ENCODE peak calls at places on chromosomes 6 and 20, in nine cellular contexts. Q is IMR-90, K is MM.1S, T is neural progenitor cell, S is right cardiac atrium, Z is mucosa of descending colon, X is heart left ventricle, B is esophagus muscularis mucosa, E is ovary. L is an unnamed sample.

GRCh38 chr6:167795874-167796667 is 30.6 kb upstream of the AFDN start:
- DNase-seq in Q (no peak), K (no peak), T (no peak), S (peak; percentile 74), Z (peak; percentile 77), X (peak; percentile 77), B (peak; percentile 87), E (no peak), L (no peak)

GRCh38 chr20:5020760-5021159 is 19.4 kb upstream of the SLC23A2 start:
- DNase-seq in Q (no peak), K (no peak), T (no peak), S (no peak), Z (no peak), X (no peak), B (no peak), E (no peak), L (no peak)

GRCh38 chr6:159978291-159979135 is 9.6 kb downstream of the IGF2R start:
- DNase-seq in Q (no peak), K (peak; percentile 73), T (peak; percentile 16), S (no peak), Z (no peak), X (no peak), B (no peak), E (no peak), L (peak; percentile 67)

GRCh38 chr6:16059496-16059895 is 69.4 kb upstream of the MYLIP start:
- DNase-seq in Q (no peak), K (no peak), T (no peak), S (no peak), Z (no peak), X (no peak), B (no peak), E (no peak), L (no peak)

GRCh38 chr20:62043131-62043914 is 22.4 kb downstream of the TAF4 start:
- DNase-seq in Q (peak; percentile 34), K (no peak), T (no peak), S (no peak), Z (no peak), X (peak; percentile 11), B (no peak), E (peak; percentile 81), L (no peak)

GRCh38 chr20:64064145-64064698 is 1.2 kb downstream of the TCEA2 start:
- DNase-seq in Q (peak; percentile 32), K (no peak), T (no peak), S (no peak), Z (no peak), X (no peak), B (no peak), E (peak; percentile 72), L (peak; percentile 72)

GRCh38 chr6:131182991-131183425 is 47.7 kb downstream of the AKAP7 start:
- DNase-seq in Q (peak; percentile 56), K (no peak), T (peak; percentile 63), S (no peak), Z (peak; percentile 27), X (no peak), B (no peak), E (no peak), L (peak; percentile 38)

GRCh38 chr20:23128461-23129125 is 42.5 kb upstream of the CD93 start:
- DNase-seq in Q (no peak), K (no peak), T (no peak), S (peak; percentile 39), Z (no peak), X (no peak), B (no peak), E (no peak), L (no peak)

GRCh38 chr6:144314003-144314485 is 28.9 kb downstream of the UTRN start:
- DNase-seq in Q (peak; percentile 75), K (no peak), T (no peak), S (peak; percentile 85), Z (no peak), X (peak; percentile 75), B (no peak), E (peak; percentile 69), L (no peak)

GRCh38 chr20:62887147-62887859 is 25.7 kb upstream of the TCFL5 start:
- DNase-seq in Q (peak; percentile 96), K (no peak), T (no peak), S (peak; percentile 63), Z (peak; percentile 73), X (no peak), B (no peak), E (peak; percentile 65), L (peak; percentile 39)

GRCh38 chr6:77403424-77403823 is 59.9 kb downstream of the HTR1B start:
- DNase-seq in Q (peak; percentile 55), K (no peak), T (no peak), S (no peak), Z (no peak), X (no peak), B (no peak), E (no peak), L (peak; percentile 5)

GRCh38 chr20:62670998-62671397 is 28.7 kb downstream of the SLCO4A1 start:
- DNase-seq in Q (no peak), K (no peak), T (no peak), S (no peak), Z (no peak), X (no peak), B (no peak), E (no peak), L (no peak)

GRCh38 chr6:64984947-64985346 is 722.1 kb downstream of the EYS start:
- DNase-seq in Q (no peak), K (no peak), T (no peak), S (no peak), Z (no peak), X (no peak), B (no peak), E (no peak), L (no peak)

GRCh38 chr6:150528648-150529285 is 70.9 kb upstream of the PLEKHG1 start:
- DNase-seq in Q (peak; percentile 1), K (no peak), T (peak; percentile 77), S (peak; percentile 76), Z (peak; percentile 39), X (peak; percentile 75), B (no peak), E (peak; percentile 63), L (no peak)

GRCh38 chr6:123527406-123527805 is 109.3 kb downstream of the TRDN start:
- DNase-seq in Q (no peak), K (no peak), T (no peak), S (no peak), Z (no peak), X (no peak), B (no peak), E (no peak), L (no peak)
- H3K4me1 ChIP-seq in Q (no peaks in the 10 kb centered on the region), K (peaks cover 7% of the 10 kb centered on the region), T (no peaks in the 10 kb centered on the region), S (peaks cover 1% of the 10 kb centered on the region), Z (no peaks in the 10 kb centered on the region), X (peaks cover 7% of the 10 kb centered on the region), B (no peaks in the 10 kb centered on the region), E (no peaks in the 10 kb centered on the region), L (no peaks in the 10 kb centered on the region)

GRCh38 chr6:54874349-54875048 is 27.9 kb downstream of the FAM83B start:
- DNase-seq in Q (no peak), K (no peak), T (no peak), S (no peak), Z (no peak), X (no peak), B (no peak), E (no peak), L (peak; percentile 92)

GRCh38 chr6:54875539-54875938 is 29.0 kb downstream of the FAM83B start:
- DNase-seq in Q (no peak), K (no peak), T (no peak), S (no peak), Z (no peak), X (no peak), B (no peak), E (no peak), L (no peak)

GRCh38 chr6:54876365-54876764 is 29.8 kb downstream of the FAM83B start:
- DNase-seq in Q (no peak), K (no peak), T (no peak), S (no peak), Z (peak; percentile 57), X (no peak), B (no peak), E (no peak), L (no peak)

GRCh38 chr6:54876871-54877270 is 30.3 kb downstream of the FAM83B start:
- DNase-seq in Q (no peak), K (no peak), T (no peak), S (no peak), Z (no peak), X (no peak), B (no peak), E (no peak), L (no peak)

DNA sequence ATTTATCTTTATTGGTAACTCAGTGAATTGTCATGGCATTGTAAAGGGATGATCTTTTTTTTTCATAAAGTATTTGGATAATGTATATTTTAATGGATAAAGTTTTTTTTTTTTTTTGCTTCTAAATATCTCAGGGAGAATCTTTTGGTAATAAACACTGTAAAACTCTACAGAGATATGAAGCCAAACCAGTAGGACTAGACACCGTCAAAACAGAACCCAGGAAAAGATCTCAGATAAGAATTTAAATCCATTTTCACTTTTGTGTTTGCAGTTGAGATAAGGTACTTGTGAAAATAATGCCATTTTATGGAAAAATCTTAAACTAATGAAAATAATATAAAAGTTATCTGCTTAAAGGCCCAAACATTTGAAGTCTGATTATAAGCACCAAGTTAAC is 27.0 kb downstream of the FAM83B start:
- DNase-seq in Q (no peak), K (no peak), T (no peak), S (no peak), Z (no peak), X (no peak), B (no peak), E (no peak), L (peak; percentile 17)
- H3K4me1 ChIP-seq in Q (no peaks in the 10 kb centered on the region), K (no peaks in the 10 kb centered on the region), T (no peaks in the 10 kb centered on the region), S (no peaks in the 10 kb centered on the region), Z (peaks cover 13% of the 10 kb centered on the region), X (no peaks in the 10 kb centered on the region), B (no peaks in the 10 kb centered on the region), E (no peaks in the 10 kb centered on the region), L (peaks cover 33% of the 10 kb centered on the region)

GRCh38 chr20:38133680-38134426 is 31.2 kb downstream of the TGM2 start:
- DNase-seq in Q (no peak), K (no peak), T (no peak), S (no peak), Z (no peak), X (no peak), B (no peak), E (peak; percentile 26), L (no peak)

GRCh38 chr20:38134427-38135281 is 30.4 kb downstream of the TGM2 start:
- DNase-seq in Q (peak; percentile 64), K (no peak), T (no peak), S (no peak), Z (no peak), X (no peak), B (no peak), E (peak; percentile 54), L (peak; percentile 73)

GRCh38 chr20:38132156-38132909 is 32.7 kb downstream of the TGM2 start:
- DNase-seq in Q (no peak), K (no peak), T (no peak), S (no peak), Z (no peak), X (no peak), B (no peak), E (peak; percentile 28), L (no peak)

GRCh38 chr20:38131588-38132121 is 33.4 kb downstream of the TGM2 start:
- DNase-seq in Q (no peak), K (no peak), T (no peak), S (no peak), Z (no peak), X (no peak), B (no peak), E (peak; percentile 14), L (peak; percentile 53)

GRCh38 chr20:38132910-38133501 is 32.1 kb downstream of the TGM2 start:
- DNase-seq in Q (no peak), K (no peak), T (no peak), S (no peak), Z (no peak), X (no peak), B (no peak), E (peak; percentile 17), L (no peak)
- H3K4me1 ChIP-seq in Q (peaks cover 7% of the 10 kb centered on the region), K (no peaks in the 10 kb centered on the region), T (no peaks in the 10 kb centered on the region), S (peaks cover 11% of the 10 kb centered on the region), Z (no peaks in the 10 kb centered on the region), X (peaks cover 42% of the 10 kb centered on the region), B (peaks cover 22% of the 10 kb centered on the region), E (no peaks in the 10 kb centered on the region), L (peaks cover 37% of the 10 kb centered on the region)

GRCh38 chr6:108675226-108676160 is 114.8 kb downstream of the FOXO3 start:
- DNase-seq in Q (no peak), K (no peak), T (no peak), S (no peak), Z (peak; percentile 44), X (no peak), B (no peak), E (no peak), L (no peak)
- H3K4me1 ChIP-seq in Q (peaks cover 22% of the 10 kb centered on the region), K (peaks cover 80% of the 10 kb centered on the region), T (no peaks in the 10 kb centered on the region), S (peaks cover 30% of the 10 kb centered on the region), Z (peaks cover 54% of the 10 kb centered on the region), X (peaks cover 78% of the 10 kb centered on the region), B (peaks cover 70% of the 10 kb centered on the region), E (peaks cover 33% of the 10 kb centered on the region), L (peaks cover 41% of the 10 kb centered on the region)